ENCODE peak calls at places on chromosomes 5 and 9, in eight cellular contexts. Y is neural progenitor cell, A is HCT116, U is SK-N-SH, Z is MM.1S, G is GM23248, D is PC-3, M is hepatocyte. X is an unnamed sample.

GRCh38 chr9:469672-470040 is 255.0 kb downstream of the DOCK8 start:
- DNase-seq in Z (peak; percentile 40), G (no peak), M (no peak), U (no peak), D (no peak), A (no peak), Y (no peak), X (peak; percentile 56)

GRCh38 chr5:50711280-50711679 is 44.8 kb downstream of the PARP8 start:
- DNase-seq in G (no peak), A (no peak), U (peak; percentile 2), M (peak; percentile 9), D (no peak), Z (peak; percentile 94), Y (no peak), X (no peak)

GRCh38 chr9:99105152-99106043 is 485 bp downstream of the TGFBR1 start:
- DNase-seq in G (peak; percentile 91), A (no peak), Z (peak; percentile 60), U (peak; percentile 90), Y (peak; percentile 85), M (peak; percentile 90), D (peak; percentile 50), X (peak; percentile 62)

GRCh38 chr5:12177851-12178250 is 273.6 kb upstream of the CTNND2 start:
- DNase-seq in M (no peak), G (no peak), Y (no peak), A (no peak), Z (no peak), D (no peak), U (no peak), X (no peak)

GRCh38 chr9:106800691-106801090 is 62.3 kb upstream of the ZNF462 start:
- DNase-seq in A (no peak), D (peak; percentile 2), U (no peak), Y (no peak), M (no peak), Z (no peak), G (peak; percentile 8), X (no peak)

GRCh38 chr9:129027685-129028191 is 393 bp downstream of the SH3GLB2 start:
- DNase-seq in M (no peak), U (no peak), Y (no peak), A (no peak), Z (peak; percentile 70), G (no peak), D (peak; percentile 52), X (peak; percentile 71)

GRCh38 chr9:89715318-89715858 is 110.6 kb downstream of the GADD45G start:
- DNase-seq in Z (peak; percentile 38), A (no peak), U (no peak), G (no peak), Y (no peak), M (no peak), D (no peak), X (no peak)

GRCh38 chr5:81420039-81420667 is 26.2 kb upstream of the ACOT12 start:
- DNase-seq in Y (no peak), M (no peak), G (peak; percentile 96), Z (no peak), A (peak; percentile 74), D (peak; percentile 89), U (no peak), X (no peak)

GRCh38 chr9:117191504-117192375 is 223.1 kb downstream of the ASTN2 start:
- DNase-seq in A (no peak), U (no peak), Y (no peak), M (peak; percentile 23), G (no peak), Z (no peak), D (no peak), X (no peak)

GRCh38 chr5:62190173-62190572 is 115.8 kb upstream of the KIF2A start:
- DNase-seq in G (no peak), A (no peak), Z (no peak), U (no peak), M (no peak), D (no peak), Y (no peak), X (no peak)

GRCh38 chr9:91825422-91825821 is 124.6 kb downstream of the ROR2 start:
- DNase-seq in D (peak; percentile 64), U (no peak), Y (no peak), Z (no peak), G (peak; percentile 89), A (no peak), M (no peak), X (no peak)

GRCh38 chr9:117744856-117745389 is 40.7 kb downstream of the TLR4 start:
- DNase-seq in D (no peak), Y (peak; percentile 67), M (peak; percentile 8), U (peak; percentile 56), Z (no peak), G (peak; percentile 47), A (no peak), X (peak; percentile 67)

GRCh38 chr5:41004931-41005330 is 66.2 kb downstream of the MROH2B start:
- DNase-seq in Z (no peak), U (no peak), G (no peak), D (no peak), Y (no peak), A (no peak), M (no peak), X (no peak)

GRCh38 chr5:27048507-27048906 is 10.1 kb upstream of the CDH9 start:
- DNase-seq in M (no peak), Y (peak; percentile 28), U (no peak), Z (no peak), G (no peak), A (no peak), D (no peak), X (peak; percentile 11)

GRCh38 chr5:67377651-67378050 is 181.1 kb upstream of the CD180 start:
- DNase-seq in D (no peak), Y (peak; percentile 85), G (no peak), M (no peak), A (no peak), U (no peak), Z (no peak), X (no peak)

GRCh38 chr9:123401879-123402513 is 46.0 kb downstream of the CRB2 start:
- DNase-seq in A (peak; percentile 23), G (peak; percentile 73), D (peak; percentile 49), U (peak; percentile 81), M (peak; percentile 66), Y (peak; percentile 73), Z (no peak), X (peak; percentile 81)

GRCh38 chr9:127972316-127972871 is 8.4 kb downstream of the EEIG1 start:
- DNase-seq in M (peak; percentile 19), Z (no peak), D (no peak), Y (no peak), U (peak; percentile 84), G (no peak), A (no peak), X (no peak)
- H3K4me1 ChIP-seq in M (peaks cover 100% of the 10 kb centered on the region), Z (peaks cover 74% of the 10 kb centered on the region), D (peaks cover 36% of the 10 kb centered on the region), Y (peaks cover 39% of the 10 kb centered on the region), U (peaks cover 100% of the 10 kb centered on the region), G (peaks cover 53% of the 10 kb centered on the region), A (peaks cover 54% of the 10 kb centered on the region), X (peaks cover 37% of the 10 kb centered on the region)

GRCh38 chr5:140017397-140018095 is 25.6 kb downstream of the NRG2 start:
- DNase-seq in G (no peak), M (no peak), D (no peak), A (no peak), Y (no peak), Z (no peak), U (no peak), X (no peak)

GRCh38 chr5:140018920-140019644 is 24.0 kb downstream of the NRG2 start:
- DNase-seq in U (no peak), G (no peak), Y (no peak), D (no peak), A (no peak), M (peak; percentile 28), Z (no peak), X (no peak)

GRCh38 chr5:140015706-140016105 is 27.4 kb downstream of the NRG2 start:
- DNase-seq in A (no peak), Y (no peak), D (peak; percentile 11), U (no peak), Z (no peak), G (no peak), M (no peak), X (no peak)

GRCh38 chr5:140018517-140018916 is 24.6 kb downstream of the NRG2 start:
- DNase-seq in U (no peak), Y (no peak), A (no peak), G (no peak), D (no peak), M (no peak), Z (no peak), X (no peak)

DNA sequence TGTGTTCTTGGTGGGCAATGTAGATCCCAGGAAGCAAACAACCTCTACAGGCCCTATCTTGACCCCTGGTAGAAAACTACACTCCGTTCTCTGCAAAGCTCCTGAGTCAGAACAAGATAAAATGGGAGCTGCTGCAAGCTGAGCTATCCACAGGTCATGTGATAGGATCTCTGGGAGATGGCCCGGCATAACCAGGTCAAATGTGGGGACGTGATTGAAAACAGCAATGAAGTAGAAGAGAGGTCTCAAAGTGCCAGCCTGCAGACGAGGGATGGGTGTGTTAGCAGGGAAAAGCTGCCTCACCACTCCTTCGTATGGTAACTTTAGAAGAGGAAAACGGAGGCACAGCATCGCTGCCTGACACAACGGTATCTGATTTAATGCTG is 25.0 kb downstream of the NRG2 start:
- DNase-seq in U (peak; percentile 28), Y (no peak), D (no peak), M (no peak), G (no peak), Z (no peak), A (no peak), X (no peak)
- H3K27me3 ChIP-seq in U (no peaks in the 10 kb centered on the region), Y (peaks cover 96% of the 10 kb centered on the region), D (no peaks in the 10 kb centered on the region), M (peaks cover 24% of the 10 kb centered on the region), G (peaks cover 73% of the 10 kb centered on the region), Z (no peaks in the 10 kb centered on the region), A (peaks cover 11% of the 10 kb centered on the region), X (peaks cover 20% of the 10 kb centered on the region)

DNA sequence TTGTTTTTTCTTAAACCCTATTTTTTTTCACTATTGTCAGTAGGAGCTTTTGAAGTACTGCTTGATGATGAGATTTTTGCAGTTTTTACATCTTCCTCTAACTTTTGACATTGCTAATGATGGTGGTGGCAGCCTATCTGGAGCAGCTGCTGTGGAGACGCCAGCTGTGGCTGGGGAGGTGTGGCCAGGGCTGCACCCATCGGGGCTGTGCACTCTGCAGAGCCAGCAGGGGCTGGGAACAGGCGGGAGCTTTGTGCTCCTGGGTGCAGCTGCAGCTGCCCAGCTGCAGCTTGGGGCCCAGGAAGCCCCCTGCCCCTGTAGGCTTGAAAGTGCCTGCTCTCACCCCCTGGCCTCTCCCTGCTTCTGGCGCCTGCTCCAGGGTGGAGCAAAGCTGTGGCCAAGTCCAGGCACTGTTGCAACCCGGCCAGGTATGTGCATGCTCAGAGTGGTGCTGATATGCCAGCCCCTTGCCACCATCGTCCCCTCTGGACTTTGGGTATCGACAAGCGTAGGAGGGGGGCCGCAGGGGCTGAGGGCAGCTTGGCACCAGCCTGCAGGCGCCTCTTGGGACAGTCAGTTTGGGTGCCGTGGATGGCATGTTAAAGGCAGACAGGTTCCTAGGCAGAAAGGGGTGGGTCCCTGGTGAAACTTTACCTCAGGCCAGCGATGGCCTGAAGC is 39.2 kb downstream of the FER start:
- DNase-seq in Y (no peak), A (no peak), D (no peak), G (no peak), M (no peak), U (no peak), Z (no peak), X (no peak)
- TF ChIP-seq EZH2phosphoT487 in Y (no peak), A (no peak), D (no peak), G (no peak), M (no peak), U (no peak), Z (no peak), X (no peak)

GRCh38 chr5:149406203-149406978 is 27.3 kb upstream of the IL17B start:
- DNase-seq in Y (peak; percentile 21), M (no peak), U (peak; percentile 83), G (peak; percentile 86), A (no peak), D (no peak), Z (no peak), X (peak; percentile 79)
- H3K4me1 ChIP-seq in Y (peaks cover 24% of the 10 kb centered on the region), M (peaks cover 40% of the 10 kb centered on the region), U (peaks cover 61% of the 10 kb centered on the region), G (peaks cover 62% of the 10 kb centered on the region), A (no peaks in the 10 kb centered on the region), D (peaks cover 6% of the 10 kb centered on the region), Z (no peaks in the 10 kb centered on the region), X (peaks cover 6% of the 10 kb centered on the region)

GRCh38 chr5:116576043-116576713 is 1.6 kb upstream of the SEMA6A start:
- DNase-seq in D (peak; percentile 52), U (peak; percentile 94), G (peak; percentile 63), M (peak; percentile 93), A (peak; percentile 72), Z (peak; percentile 73), Y (peak; percentile 94), X (peak; percentile 93)
- H3K27me3 ChIP-seq in D (peaks cover 50% of the 10 kb centered on the region), U (peaks cover 50% of the 10 kb centered on the region), G (peaks cover 57% of the 10 kb centered on the region), M (no peaks in the 10 kb centered on the region), A (no peaks in the 10 kb centered on the region), Z (peaks cover 17% of the 10 kb centered on the region), Y (no peaks in the 10 kb centered on the region), X (no peaks in the 10 kb centered on the region)

X was measured in GM23338.